ENCODE peak calls at places on chromosomes 12 and 14, in eight cellular contexts. E is spleen; V is cardiac muscle cell; H is lower lobe of right lung; T is fibroblast of lung; Q is Calu3; D is ovary; K is CD4-positive, alpha-beta T cell. O is an unnamed sample.
A peak's percentile ranks its signal among the peaks of the same experiment; 100 is the strongest.

GRCh38 chr12:92363295-92364146 is 217.9 kb upstream of the BTG1 start:
- DNase-seq in V (peak; percentile 48), K (peak; percentile 20), Q (no peak), D (peak; percentile 30), T (peak; percentile 15), H (peak; percentile 53), E (peak; percentile 81), O (no peak)

GRCh38 chr12:69553626-69554248 is 31.5 kb upstream of the CCT2 start:
- DNase-seq in E (no peak), Q (peak; percentile 51), V (peak; percentile 67), D (no peak), H (no peak), K (no peak), T (peak; percentile 71), O (no peak)

GRCh38 chr12:16880864-16881285 is 274.9 kb upstream of the LMO3 start:
- DNase-seq in Q (peak; percentile 10), H (no peak), T (no peak), K (no peak), E (no peak), D (no peak), V (no peak), O (peak; percentile 34)

GRCh38 chr12:92552412-92553108 is 150.2 kb upstream of the PLEKHG7 start:
- DNase-seq in H (no peak), K (no peak), V (peak; percentile 56), D (no peak), E (no peak), T (no peak), Q (peak; percentile 56), O (no peak)

GRCh38 chr14:56211124-56211523 is 92.9 kb downstream of the PELI2 start:
- DNase-seq in T (no peak), H (no peak), Q (no peak), D (no peak), K (no peak), V (no peak), E (no peak), O (no peak)

GRCh38 chr14:23353433-23353780 is 720 bp upstream of the SLC22A17 start:
- DNase-seq in V (no peak), H (no peak), T (no peak), D (no peak), Q (no peak), K (no peak), E (no peak), O (no peak)

GRCh38 chr12:108048686-108049085 is 80.4 kb upstream of the WSCD2 start:
- DNase-seq in T (no peak), K (no peak), H (no peak), D (no peak), Q (no peak), E (no peak), V (no peak), O (no peak)

GRCh38 chr12:91896725-91897515 is 248.7 kb downstream of the BTG1 start:
- DNase-seq in V (peak; percentile 43), T (peak; percentile 14), D (no peak), E (no peak), K (no peak), Q (no peak), H (no peak), O (no peak)

GRCh38 chr14:35147711-35148110 is 25.4 kb downstream of the PRORP start:
- DNase-seq in H (no peak), Q (no peak), D (no peak), K (no peak), T (no peak), V (no peak), E (no peak), O (no peak)

GRCh38 chr12:121438207-121438606 is 38.3 kb downstream of the RNF34 start:
- DNase-seq in Q (no peak), E (no peak), V (no peak), T (no peak), H (no peak), D (no peak), K (no peak), O (no peak)

GRCh38 chr14:52129733-52130132 is 60.9 kb upstream of the NID2 start:
- DNase-seq in D (no peak), T (no peak), V (no peak), E (no peak), H (no peak), Q (no peak), K (no peak), O (no peak)

GRCh38 chr12:53058674-53059433 is 9.0 kb downstream of the TNS2 start:
- DNase-seq in E (peak; percentile 70), H (peak; percentile 45), D (peak; percentile 34), T (no peak), V (peak; percentile 3), K (no peak), Q (no peak), O (no peak)

GRCh38 chr12:28866715-28867503 is 282.2 kb upstream of the FAR2 start:
- DNase-seq in E (no peak), D (no peak), T (no peak), K (no peak), Q (no peak), V (peak; percentile 50), H (no peak), O (no peak)

GRCh38 chr12:127293507-127294310 is 973.3 kb upstream of the TMEM132C start:
- DNase-seq in H (peak; percentile 55), V (peak; percentile 41), K (no peak), D (no peak), T (peak; percentile 18), E (no peak), Q (peak; percentile 38), O (peak; percentile 34)

GRCh38 chr14:39265032-39265431 is 31.3 kb downstream of the MIA2 start:
- DNase-seq in E (no peak), H (no peak), V (peak; percentile 81), K (no peak), Q (peak; percentile 23), D (no peak), T (peak; percentile 53), O (no peak)

GRCh38 chr14:21103710-21104447 is 3.0 kb downstream of the TMEM253 start:
- DNase-seq in D (peak; percentile 97), H (peak; percentile 98), E (peak; percentile 99), T (peak; percentile 96), V (peak; percentile 98), Q (peak; percentile 93), K (peak; percentile 90), O (peak; percentile 91)

GRCh38 chr12:124745891-124746570 is 117.6 kb downstream of the SCARB1 start:
- DNase-seq in V (peak; percentile 98), D (peak; percentile 95), Q (peak; percentile 99), E (peak; percentile 89), T (peak; percentile 93), H (peak; percentile 91), K (no peak), O (peak; percentile 61)

GRCh38 chr12:9642606-9643270 is 26.8 kb upstream of the CLEC2D start:
- DNase-seq in K (no peak), H (no peak), D (no peak), E (no peak), Q (no peak), T (no peak), V (no peak), O (no peak)

GRCh38 chr12:96236221-96236822 is 42.1 kb downstream of the ELK3 start:
- DNase-seq in V (peak; percentile 87), H (no peak), D (no peak), K (no peak), Q (no peak), T (peak; percentile 92), E (peak; percentile 45), O (no peak)
- TF ChIP-seq CTCF in V (no peak), H (no peak), D (no peak), K (no peak), Q (no peak), T (no peak), E (no peak), O (no peak)

DNA sequence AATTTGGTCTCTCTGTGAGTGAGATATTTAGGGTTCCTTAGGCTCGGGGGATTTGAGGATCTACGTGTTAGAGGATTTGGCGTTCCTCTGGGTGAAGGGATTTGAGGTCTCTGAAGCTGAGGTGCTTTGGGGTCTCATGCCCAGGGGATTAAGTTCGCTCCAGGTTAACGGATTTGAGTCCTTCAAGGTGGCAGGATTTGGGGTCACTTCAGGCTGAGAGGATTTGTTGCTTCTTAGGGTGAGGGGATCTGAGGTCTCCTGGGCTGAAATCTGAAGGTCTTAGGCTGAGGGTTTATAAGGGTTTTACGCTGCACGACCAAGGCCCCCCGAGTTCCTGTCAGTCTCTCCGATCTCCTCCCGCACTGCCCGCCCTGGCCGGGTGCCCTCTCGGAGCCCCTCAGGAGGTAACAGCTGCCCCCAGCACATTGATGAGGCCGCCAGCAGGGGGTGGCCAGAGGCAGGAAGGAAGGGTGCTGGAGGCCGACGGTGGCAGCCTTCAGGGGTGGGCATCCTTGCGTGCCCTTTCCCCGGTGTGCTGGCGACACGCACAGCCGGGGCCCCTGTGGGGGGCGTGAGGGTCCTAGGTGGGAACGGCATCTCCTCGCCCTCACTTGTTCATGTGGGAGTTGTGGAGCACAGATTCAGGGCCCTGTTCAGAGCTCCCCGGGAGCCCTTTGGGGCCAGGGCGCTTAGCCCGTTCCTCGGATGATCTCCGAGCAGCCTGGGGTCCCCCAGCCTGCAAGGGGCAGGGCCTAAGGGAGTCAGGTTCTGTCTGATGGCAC is 14.3 kb downstream of the CEP170B start:
- DNase-seq in H (peak; percentile 37), K (no peak), Q (no peak), V (no peak), E (peak; percentile 72), D (no peak), T (no peak), O (no peak)
- TF ChIP-seq CTCF in H (no peak), K (no peak), Q (no peak), V (no peak), E (no peak), D (no peak), T (no peak), O (no peak)

GRCh38 chr12:5511644-5512584 is 80.0 kb downstream of the NTF3 start:
- DNase-seq in K (no peak), E (peak; percentile 81), D (peak; percentile 79), T (peak; percentile 41), V (peak; percentile 56), Q (no peak), H (no peak), O (peak; percentile 23)
- TF ChIP-seq CTCF in K (no peak), E (no peak), D (peak; percentile 54), T (peak; percentile 45), V (peak; percentile 59), Q (no peak), H (peak; percentile 48), O (peak; percentile 68)

GRCh38 chr14:45650754-45651153 is 397.8 kb upstream of the MIS18BP1 start:
- DNase-seq in Q (no peak), T (no peak), H (no peak), D (no peak), K (no peak), V (no peak), E (no peak), O (no peak)
- TF ChIP-seq CTCF in Q (no peak), T (no peak), H (no peak), D (no peak), K (no peak), V (no peak), E (no peak), O (no peak)

GRCh38 chr14:45715946-45716345 is 462.9 kb upstream of the MIS18BP1 start:
- DNase-seq in V (no peak), D (no peak), Q (no peak), E (no peak), T (no peak), K (no peak), H (no peak), O (no peak)

GRCh38 chr14:45716506-45716905 is 463.5 kb upstream of the MIS18BP1 start:
- DNase-seq in T (no peak), K (no peak), V (no peak), H (no peak), D (no peak), E (no peak), Q (no peak), O (no peak)
- TF ChIP-seq CTCF in T (no peak), K (no peak), V (no peak), H (no peak), D (no peak), E (no peak), Q (no peak), O (peak; percentile 7)